ENCODE peak calls at places on chromosomes 11 and 22, in five cellular contexts. Y is body of pancreas, E is right lobe of liver, W is tibial nerve, I is K562. O is an unnamed sample.

GRCh38 chr22:27133951-27134664 is 476.7 kb downstream of the MIAT start:
- DNase-seq in Y (peak), E (no peak), W (peak), I (peak), O (peak)

GRCh38 chr22:22671506-22671905 is 27.1 kb downstream of the GGTLC2 start:
- DNase-seq in Y (no peak), E (no peak), W (no peak), I (no peak), O (no peak)

GRCh38 chr11:113022267-113022666 is 61.0 kb downstream of the NCAM1 start:
- DNase-seq in Y (no peak), E (no peak), W (no peak), I (no peak), O (no peak)

GRCh38 chr22:29689872-29690213 is 30.0 kb upstream of the CABP7 start:
- DNase-seq in Y (peak), E (peak), W (peak), I (no peak), O (no peak)

GRCh38 chr11:11972148-11972547 is 36.3 kb downstream of the DKK3 start:
- DNase-seq in Y (no peak), E (no peak), W (no peak), I (no peak), O (no peak)

GRCh38 chr22:35834080-35834479 is 116.4 kb downstream of the APOL5 start:
- DNase-seq in Y (no peak), E (no peak), W (no peak), I (no peak), O (no peak)

GRCh38 chr11:63961608-63962412 is 12.6 kb upstream of the COX8A start:
- DNase-seq in Y (peak), E (no peak), W (no peak), I (peak), O (no peak)

GRCh38 chr11:97964332-97965004 is 1056.3 kb upstream of the CNTN5 start:
- DNase-seq in Y (no peak), E (no peak), W (no peak), I (peak), O (no peak)

GRCh38 chr11:126348806-126349582 is 6.5 kb upstream of the ST3GAL4 start:
- DNase-seq in Y (no peak), E (peak), W (no peak), I (no peak), O (no peak)

GRCh38 chr11:72643547-72643946 is 30.7 kb downstream of the PDE2A start:
- DNase-seq in Y (peak), E (no peak), W (no peak), I (no peak), O (peak)

GRCh38 chr11:128431931-128432330 is 155.4 kb downstream of the ETS1 start:
- DNase-seq in Y (no peak), E (no peak), W (no peak), I (no peak), O (no peak)

GRCh38 chr11:83715927-83716525 is 429.9 kb upstream of the CCDC90B start:
- DNase-seq in Y (no peak), E (no peak), W (no peak), I (no peak), O (no peak)

GRCh38 chr22:25953919-25954318 is 211.9 kb downstream of the MYO18B start:
- DNase-seq in Y (no peak), E (no peak), W (no peak), I (no peak), O (no peak)

GRCh38 chr11:95641506-95641905 is 148.1 kb downstream of the FAM76B start:
- DNase-seq in Y (no peak), E (peak), W (peak), I (no peak), O (no peak)

GRCh38 chr11:111379500-111380136 is 543 bp upstream of the POU2AF1 start:
- DNase-seq in Y (no peak), E (no peak), W (no peak), I (no peak), O (no peak)

GRCh38 chr11:64519541-64519940 is 71.5 kb upstream of the SLC22A12 start:
- DNase-seq in Y (no peak), E (no peak), W (no peak), I (no peak), O (no peak)

GRCh38 chr11:124798991-124799383 is 1.2 kb downstream of the MSANTD2 start:
- DNase-seq in Y (no peak), E (no peak), W (no peak), I (no peak), O (no peak)

GRCh38 chr11:92941676-92942571 is 27.5 kb upstream of the MTNR1B start:
- DNase-seq in Y (peak), E (no peak), W (no peak), I (peak), O (peak)

GRCh38 chr11:6022954-6023353 is 7.6 kb downstream of the OR56A1 start:
- DNase-seq in Y (peak), E (no peak), W (peak), I (peak), O (no peak)

GRCh38 chr11:129639300-129639699 is 176.3 kb upstream of the TMEM45B start:
- DNase-seq in Y (no peak), E (no peak), W (no peak), I (no peak), O (no peak)

GRCh38 chr11:92501346-92501745 is 276.7 kb downstream of the FAT3 start:
- DNase-seq in Y (no peak), E (no peak), W (no peak), I (no peak), O (no peak)

GRCh38 chr22:45632791-45633515 is 38.7 kb upstream of the ATXN10 start:
- DNase-seq in Y (peak), E (no peak), W (no peak), I (no peak), O (no peak)

GRCh38 chr22:33726294-33726711 is 194.0 kb downstream of the LARGE1 start:
- DNase-seq in Y (peak), E (no peak), W (no peak), I (no peak), O (peak)

GRCh38 chr11:121086866-121087265 is 14.2 kb upstream of the TECTA start:
- DNase-seq in Y (no peak), E (no peak), W (no peak), I (no peak), O (no peak)

GRCh38 chr22:46830001-46830715 is 67.7 kb downstream of the TBC1D22A start:
- DNase-seq in Y (peak), E (no peak), W (peak), I (no peak), O (peak)

GRCh38 chr22:23280356-23281052 is 100.2 kb downstream of the BCR start:
- DNase-seq in Y (no peak), E (no peak), W (no peak), I (peak), O (no peak)

GRCh38 chr11:27310182-27310581 is 52.8 kb downstream of the CCDC34 start:
- DNase-seq in Y (no peak), E (no peak), W (no peak), I (no peak), O (no peak)

GRCh38 chr11:2301631-2302272 is at the start of the genes C11orf21 and TSPAN32:
- DNase-seq in Y (peak), E (peak), W (no peak), I (peak), O (peak)

GRCh38 chr22:44032126-44032730 is 8.1 kb downstream of the PARVB start:
- DNase-seq in Y (no peak), E (no peak), W (no peak), I (no peak), O (no peak)

GRCh38 chr22:44030702-44031082 is 6.6 kb downstream of the PARVB start:
- DNase-seq in Y (no peak), E (no peak), W (no peak), I (peak), O (no peak)

GRCh38 chr22:44033287-44033686 is 9.2 kb downstream of the PARVB start:
- DNase-seq in Y (no peak), E (no peak), W (no peak), I (no peak), O (no peak)

GRCh38 chr22:44030051-44030701 is 6.1 kb downstream of the PARVB start:
- DNase-seq in Y (no peak), E (no peak), W (no peak), I (no peak), O (no peak)

DNA sequence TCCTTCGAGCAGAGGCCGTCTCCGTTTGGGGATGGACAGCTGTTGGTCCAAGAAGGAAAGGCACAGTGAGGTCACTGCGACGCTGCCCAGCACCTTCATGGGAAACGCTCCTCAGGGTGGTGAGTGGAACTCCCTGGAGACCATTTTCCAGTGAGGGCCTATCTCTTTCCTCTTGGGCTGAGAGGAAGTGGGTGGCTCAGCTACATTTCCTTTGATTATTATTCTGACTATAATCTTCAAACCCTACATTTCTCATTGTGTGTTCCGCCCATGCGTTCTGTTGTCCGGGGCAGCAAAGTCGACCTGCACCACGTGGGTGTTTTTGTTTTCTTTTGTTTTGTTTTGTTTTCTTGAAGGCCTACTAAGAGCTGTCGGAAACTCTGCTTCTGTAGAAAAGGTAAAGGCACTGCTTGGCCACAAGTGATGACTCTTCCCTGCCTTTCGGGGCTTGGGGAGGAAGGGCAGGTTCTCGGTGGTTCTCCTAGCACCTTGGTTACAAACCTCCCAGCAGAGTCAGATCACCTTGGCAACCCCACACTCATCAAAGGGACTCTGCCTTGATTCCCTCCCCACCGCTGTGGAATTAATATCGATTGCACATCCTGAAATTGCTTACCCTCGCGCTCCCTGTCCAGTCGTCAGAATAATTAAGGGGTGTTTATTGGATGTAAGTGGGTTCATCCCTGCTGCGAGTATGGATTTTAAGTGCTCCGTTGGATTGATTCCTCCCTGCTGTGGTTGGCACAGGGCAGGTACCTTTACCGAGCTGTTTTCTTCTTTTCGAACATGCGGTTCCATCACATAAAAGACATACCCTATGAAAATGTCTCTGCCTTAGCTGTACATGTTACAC is 7.2 kb downstream of the PARVB start:
- DNase-seq in Y (no peak), E (no peak), W (no peak), I (no peak), O (no peak)
- TF ChIP-seq POLR2A in Y (no peak), E (no peak), W (no peak), I (no peak), O (no peak)

GRCh38 chr11:78313181-78313788 is 104.3 kb downstream of the GAB2 start:
- DNase-seq in Y (peak), E (no peak), W (peak), I (no peak), O (peak)
- TF ChIP-seq POLR2A in Y (no peak), E (no peak), W (no peak), I (no peak), O (no peak)

DNA sequence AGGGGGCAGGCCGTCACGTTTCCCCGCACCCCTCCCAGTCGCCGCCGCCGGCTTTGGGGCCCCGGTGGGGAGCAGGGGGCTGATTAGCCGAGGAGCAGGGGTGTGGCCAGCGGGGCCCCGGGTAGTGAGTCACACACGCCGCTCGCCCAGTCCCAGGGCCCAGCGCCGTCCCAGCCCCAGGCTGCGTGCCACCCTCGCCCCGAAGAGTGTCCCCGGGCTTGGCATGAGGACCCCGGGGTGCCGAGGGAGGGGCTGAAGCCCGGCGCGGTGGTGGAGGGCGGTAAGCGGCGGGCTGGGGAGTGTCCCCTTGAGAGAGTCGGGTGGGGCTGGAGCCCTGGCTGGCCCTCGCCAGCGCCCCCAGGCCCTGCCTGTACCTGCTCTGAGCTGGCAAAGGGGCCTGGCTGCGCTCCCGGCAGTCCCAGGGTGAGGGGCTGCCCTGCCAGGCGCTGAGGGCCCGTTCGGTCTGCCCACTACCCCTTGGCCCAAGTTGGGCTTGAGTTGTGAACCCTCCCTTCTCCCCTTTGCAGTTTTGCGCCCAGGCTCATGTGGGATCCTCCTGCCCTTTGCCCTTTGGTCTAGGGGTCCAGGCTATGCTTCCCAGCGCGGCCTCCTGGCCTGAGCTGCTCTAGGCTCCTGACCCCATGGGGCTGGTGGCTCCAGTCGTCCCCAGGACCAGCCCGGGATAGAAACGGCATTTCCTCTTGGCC is 34.6 kb downstream of the PRDM11 start:
- DNase-seq in Y (peak), E (no peak), W (peak), I (peak), O (peak)
- TF ChIP-seq POLR2A in Y (peak), E (no peak), W (no peak), I (no peak), O (peak)

GRCh38 chr22:20127869-20128618 is 3.6 kb upstream of the ZDHHC8 start:
- DNase-seq in Y (no peak), E (no peak), W (no peak), I (no peak), O (no peak)
- TF ChIP-seq POLR2A in Y (no peak), E (no peak), W (no peak), I (peak), O (no peak)

GRCh38 chr11:33161120-33162005 is at the start of gene CSTF3:
- DNase-seq in Y (peak), E (peak), W (peak), I (peak), O (peak)
- TF ChIP-seq POLR2A in Y (peak), E (peak), W (peak), I (peak), O (peak)

GRCh38 chr11:42906226-42906625 is 405.6 kb upstream of the API5 start:
- DNase-seq in Y (no peak), E (no peak), W (no peak), I (no peak), O (no peak)
- TF ChIP-seq POLR2A in Y (no peak), E (no peak), W (no peak), I (no peak), O (no peak)

GRCh38 chr11:57653162-57653561 is 3.5 kb upstream of the YPEL4 start:
- DNase-seq in Y (no peak), E (no peak), W (no peak), I (no peak), O (no peak)

GRCh38 chr11:57658023-57658361 is 430 bp downstream of the CLP1 start:
- DNase-seq in Y (no peak), E (no peak), W (no peak), I (no peak), O (no peak)

GRCh38 chr11:57656936-57657289 is 649 bp upstream of the CLP1 start:
- DNase-seq in Y (no peak), E (no peak), W (no peak), I (no peak), O (no peak)

GRCh38 chr11:57659669-57660068 is 2.1 kb downstream of the CLP1 start:
- DNase-seq in Y (no peak), E (no peak), W (no peak), I (no peak), O (no peak)

DNA sequence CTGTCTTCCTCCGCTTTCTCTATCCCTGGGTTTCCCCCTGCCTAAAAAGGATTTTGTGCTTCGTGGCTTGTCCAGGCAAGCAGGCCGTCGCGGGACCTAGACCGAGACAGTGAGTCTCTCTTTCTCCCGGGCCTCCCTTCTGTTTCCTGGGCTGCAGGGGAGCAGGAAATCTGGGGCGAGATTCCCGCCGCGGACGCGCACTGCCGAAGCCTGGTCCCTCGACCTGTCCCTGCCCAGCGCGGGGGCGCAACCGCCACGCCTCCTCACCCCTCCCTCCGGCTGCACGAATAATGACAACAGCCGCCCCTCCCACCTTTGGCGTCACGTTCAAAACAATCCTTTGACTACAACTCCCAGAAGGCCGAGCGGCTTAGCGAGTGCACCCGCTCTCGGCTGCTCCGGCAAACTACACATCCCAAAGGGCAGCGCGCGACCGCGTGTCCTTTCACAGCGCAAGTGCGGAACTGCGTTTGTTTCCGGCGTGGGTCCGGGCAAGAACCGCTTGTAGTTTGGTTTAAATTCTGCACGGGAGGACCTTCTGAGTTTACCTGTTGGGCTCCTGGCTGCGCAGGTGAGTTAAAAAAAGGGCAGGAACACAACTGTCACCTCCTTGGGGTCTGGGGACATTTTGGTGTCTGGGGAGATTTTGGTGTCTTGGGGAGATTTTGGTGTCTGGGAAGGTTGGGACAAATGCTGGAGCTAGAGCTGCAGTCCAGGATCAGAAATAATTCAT is at the start of gene CLP1:
- DNase-seq in Y (peak), E (peak), W (peak), I (peak), O (peak)
- TF ChIP-seq POLR2A in Y (peak), E (peak), W (peak), I (peak), O (peak)

DNA sequence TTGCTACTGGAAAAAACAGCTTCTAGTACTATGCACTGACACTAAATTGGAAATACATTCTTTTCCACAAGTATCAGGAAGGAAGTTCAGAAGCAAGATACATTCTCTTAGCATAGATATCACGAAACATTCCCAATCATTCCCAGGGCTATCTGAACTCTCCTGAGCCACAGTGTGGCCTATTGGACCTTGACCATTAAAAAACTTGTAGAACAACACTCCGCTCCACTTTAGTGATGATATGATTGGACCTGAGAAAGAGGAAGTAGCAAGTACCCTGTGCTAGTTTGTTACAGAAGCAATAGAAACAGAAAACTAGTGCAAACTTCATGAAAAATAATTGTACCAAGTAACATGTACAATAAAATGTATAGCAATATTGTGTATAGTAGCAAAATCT is 11.4 kb upstream of the OR5AK2 start:
- DNase-seq in Y (no peak), E (no peak), W (no peak), I (no peak), O (no peak)
- TF ChIP-seq POLR2A in Y (no peak), E (no peak), W (no peak), I (no peak), O (no peak)